ENCODE peak calls at places on chromosome 13, in ten cellular contexts. One of them, this sample, is unnamed.

GRCh38 chr13:43087960-43088580 is 64.7 kb downstream of the DNAJC15 start:
- DNase-seq in neural crest cell: no peak
- DNase-seq in type B pancreatic cell: no peak
- DNase-seq in upper lobe of right lung: no peak
- DNase-seq in AG09319: no peak
- DNase-seq in RWPE1: peak; percentile 14
- DNase-seq in cardiac muscle cell: peak; percentile 65
- DNase-seq in nephron progenitor cell: no peak
- DNase-seq in astrocyte of the spinal cord: peak; percentile 34
- DNase-seq in CD8-positive, alpha-beta T cell: no peak
- DNase-seq in this sample: no peak

GRCh38 chr13:91135949-91136348 is 211.5 kb upstream of the MIR17HG start:
- DNase-seq in neural crest cell: no peak
- DNase-seq in type B pancreatic cell: no peak
- DNase-seq in upper lobe of right lung: no peak
- DNase-seq in AG09319: no peak
- DNase-seq in RWPE1: no peak
- DNase-seq in cardiac muscle cell: no peak
- DNase-seq in nephron progenitor cell: peak; percentile 15
- DNase-seq in astrocyte of the spinal cord: no peak
- DNase-seq in CD8-positive, alpha-beta T cell: no peak
- DNase-seq in this sample: no peak

GRCh38 chr13:83221813-83222241 is 660.4 kb downstream of the SLITRK1 start:
- DNase-seq in neural crest cell: no peak
- DNase-seq in type B pancreatic cell: no peak
- DNase-seq in upper lobe of right lung: no peak
- DNase-seq in AG09319: peak; percentile 30
- DNase-seq in RWPE1: peak; percentile 36
- DNase-seq in cardiac muscle cell: peak; percentile 83
- DNase-seq in nephron progenitor cell: no peak
- DNase-seq in astrocyte of the spinal cord: peak; percentile 78
- DNase-seq in CD8-positive, alpha-beta T cell: no peak
- DNase-seq in this sample: no peak

GRCh38 chr13:24274452-24274971 is 34.9 kb upstream of the C1QTNF9 start:
- DNase-seq in neural crest cell: no peak
- DNase-seq in type B pancreatic cell: no peak
- DNase-seq in upper lobe of right lung: peak; percentile 71
- DNase-seq in AG09319: no peak
- DNase-seq in RWPE1: no peak
- DNase-seq in cardiac muscle cell: peak; percentile 43
- DNase-seq in nephron progenitor cell: no peak
- DNase-seq in astrocyte of the spinal cord: no peak
- DNase-seq in CD8-positive, alpha-beta T cell: peak; percentile 40
- DNase-seq in this sample: peak; percentile 89

GRCh38 chr13:99133848-99134247 is 66.8 kb upstream of the UBAC2 start:
- DNase-seq in neural crest cell: no peak
- DNase-seq in type B pancreatic cell: no peak
- DNase-seq in upper lobe of right lung: no peak
- DNase-seq in AG09319: no peak
- DNase-seq in RWPE1: no peak
- DNase-seq in cardiac muscle cell: no peak
- DNase-seq in nephron progenitor cell: no peak
- DNase-seq in astrocyte of the spinal cord: no peak
- DNase-seq in CD8-positive, alpha-beta T cell: no peak
- DNase-seq in this sample: no peak

GRCh38 chr13:60756306-60756705 is 359.3 kb downstream of the TDRD3 start:
- DNase-seq in neural crest cell: no peak
- DNase-seq in type B pancreatic cell: no peak
- DNase-seq in upper lobe of right lung: no peak
- DNase-seq in AG09319: no peak
- DNase-seq in RWPE1: no peak
- DNase-seq in cardiac muscle cell: peak; percentile 10
- DNase-seq in nephron progenitor cell: no peak
- DNase-seq in astrocyte of the spinal cord: peak; percentile 22
- DNase-seq in CD8-positive, alpha-beta T cell: no peak
- DNase-seq in this sample: no peak

GRCh38 chr13:94825507-94825906 is 113.2 kb upstream of the SOX21 start:
- DNase-seq in neural crest cell: peak; percentile 14
- DNase-seq in type B pancreatic cell: no peak
- DNase-seq in upper lobe of right lung: no peak
- DNase-seq in AG09319: no peak
- DNase-seq in RWPE1: no peak
- DNase-seq in cardiac muscle cell: peak; percentile 88
- DNase-seq in nephron progenitor cell: no peak
- DNase-seq in astrocyte of the spinal cord: peak; percentile 44
- DNase-seq in CD8-positive, alpha-beta T cell: no peak
- DNase-seq in this sample: no peak

GRCh38 chr13:48110930-48111721 is 16.2 kb upstream of the MED4 start:
- DNase-seq in neural crest cell: peak; percentile 13
- DNase-seq in type B pancreatic cell: no peak
- DNase-seq in upper lobe of right lung: no peak
- DNase-seq in AG09319: no peak
- DNase-seq in RWPE1: no peak
- DNase-seq in cardiac muscle cell: peak; percentile 86
- DNase-seq in nephron progenitor cell: no peak
- DNase-seq in astrocyte of the spinal cord: peak; percentile 35
- DNase-seq in CD8-positive, alpha-beta T cell: no peak
- DNase-seq in this sample: no peak

GRCh38 chr13:84609716-84610115 is 727.4 kb upstream of the SLITRK1 start:
- DNase-seq in neural crest cell: no peak
- DNase-seq in type B pancreatic cell: no peak
- DNase-seq in upper lobe of right lung: no peak
- DNase-seq in AG09319: no peak
- DNase-seq in RWPE1: peak; percentile 8
- DNase-seq in cardiac muscle cell: peak; percentile 7
- DNase-seq in nephron progenitor cell: no peak
- DNase-seq in astrocyte of the spinal cord: peak; percentile 67
- DNase-seq in CD8-positive, alpha-beta T cell: no peak
- DNase-seq in this sample: no peak

GRCh38 chr13:39232999-39233398 is 194.7 kb downstream of the NHLRC3 start:
- DNase-seq in neural crest cell: no peak
- DNase-seq in type B pancreatic cell: no peak
- DNase-seq in upper lobe of right lung: no peak
- DNase-seq in AG09319: no peak
- DNase-seq in RWPE1: no peak
- DNase-seq in cardiac muscle cell: no peak
- DNase-seq in nephron progenitor cell: no peak
- DNase-seq in astrocyte of the spinal cord: no peak
- DNase-seq in CD8-positive, alpha-beta T cell: no peak
- DNase-seq in this sample: no peak

GRCh38 chr13:98976941-98977340 is 923 bp downstream of the DOCK9 start:
- DNase-seq in neural crest cell: no peak
- DNase-seq in type B pancreatic cell: no peak
- DNase-seq in upper lobe of right lung: no peak
- DNase-seq in AG09319: no peak
- DNase-seq in RWPE1: no peak
- DNase-seq in cardiac muscle cell: peak; percentile 48
- DNase-seq in nephron progenitor cell: no peak
- DNase-seq in astrocyte of the spinal cord: peak; percentile 41
- DNase-seq in CD8-positive, alpha-beta T cell: no peak
- DNase-seq in this sample: no peak

GRCh38 chr13:112245959-112246358 is 130.2 kb upstream of the SPACA7 start:
- DNase-seq in neural crest cell: no peak
- DNase-seq in type B pancreatic cell: peak; percentile 62
- DNase-seq in upper lobe of right lung: peak; percentile 34
- DNase-seq in AG09319: no peak
- DNase-seq in RWPE1: no peak
- DNase-seq in cardiac muscle cell: no peak
- DNase-seq in nephron progenitor cell: no peak
- DNase-seq in astrocyte of the spinal cord: no peak
- DNase-seq in CD8-positive, alpha-beta T cell: no peak
- DNase-seq in this sample: peak; percentile 47

GRCh38 chr13:49213997-49214916 is 5.9 kb upstream of the MLNR start:
- DNase-seq in neural crest cell: no peak
- DNase-seq in type B pancreatic cell: no peak
- DNase-seq in upper lobe of right lung: no peak
- DNase-seq in AG09319: no peak
- DNase-seq in RWPE1: no peak
- DNase-seq in cardiac muscle cell: no peak
- DNase-seq in nephron progenitor cell: no peak
- DNase-seq in astrocyte of the spinal cord: peak; percentile 2
- DNase-seq in CD8-positive, alpha-beta T cell: no peak
- DNase-seq in this sample: no peak

GRCh38 chr13:49216334-49216733 is 3.8 kb upstream of the MLNR start:
- DNase-seq in neural crest cell: no peak
- DNase-seq in type B pancreatic cell: no peak
- DNase-seq in upper lobe of right lung: no peak
- DNase-seq in AG09319: no peak
- DNase-seq in RWPE1: no peak
- DNase-seq in cardiac muscle cell: no peak
- DNase-seq in nephron progenitor cell: no peak
- DNase-seq in astrocyte of the spinal cord: no peak
- DNase-seq in CD8-positive, alpha-beta T cell: no peak
- DNase-seq in this sample: no peak

GRCh38 chr13:49210669-49211068 is 9.5 kb upstream of the MLNR start:
- DNase-seq in neural crest cell: no peak
- DNase-seq in type B pancreatic cell: no peak
- DNase-seq in upper lobe of right lung: no peak
- DNase-seq in AG09319: no peak
- DNase-seq in RWPE1: no peak
- DNase-seq in cardiac muscle cell: no peak
- DNase-seq in nephron progenitor cell: no peak
- DNase-seq in astrocyte of the spinal cord: no peak
- DNase-seq in CD8-positive, alpha-beta T cell: no peak
- DNase-seq in this sample: no peak

GRCh38 chr13:49214917-49215376 is 5.2 kb upstream of the MLNR start:
- DNase-seq in neural crest cell: no peak
- DNase-seq in type B pancreatic cell: no peak
- DNase-seq in upper lobe of right lung: peak; percentile 71
- DNase-seq in AG09319: no peak
- DNase-seq in RWPE1: no peak
- DNase-seq in cardiac muscle cell: peak; percentile 44
- DNase-seq in nephron progenitor cell: no peak
- DNase-seq in astrocyte of the spinal cord: no peak
- DNase-seq in CD8-positive, alpha-beta T cell: peak; percentile 22
- DNase-seq in this sample: peak; percentile 90

GRCh38 chr13:49213539-49213938 is 6.6 kb upstream of the MLNR start:
- DNase-seq in neural crest cell: no peak
- DNase-seq in type B pancreatic cell: no peak
- DNase-seq in upper lobe of right lung: no peak
- DNase-seq in AG09319: no peak
- DNase-seq in RWPE1: no peak
- DNase-seq in cardiac muscle cell: no peak
- DNase-seq in nephron progenitor cell: no peak
- DNase-seq in astrocyte of the spinal cord: no peak
- DNase-seq in CD8-positive, alpha-beta T cell: no peak
- DNase-seq in this sample: no peak
- TF ChIP-seq CTCF in neural crest cell: no peak
- TF ChIP-seq CTCF in type B pancreatic cell: no peak
- TF ChIP-seq CTCF in upper lobe of right lung: no peak
- TF ChIP-seq CTCF in AG09319: no peak
- TF ChIP-seq CTCF in RWPE1: no peak
- TF ChIP-seq CTCF in cardiac muscle cell: no peak
- TF ChIP-seq CTCF in nephron progenitor cell: no peak
- TF ChIP-seq CTCF in astrocyte of the spinal cord: no peak
- TF ChIP-seq CTCF in CD8-positive, alpha-beta T cell: no peak
- TF ChIP-seq CTCF in this sample: no peak

GRCh38 chr13:110352735-110353134 is 45.7 kb downstream of the COL4A2 start:
- DNase-seq in neural crest cell: no peak
- DNase-seq in type B pancreatic cell: no peak
- DNase-seq in upper lobe of right lung: no peak
- DNase-seq in AG09319: no peak
- DNase-seq in RWPE1: no peak
- DNase-seq in cardiac muscle cell: no peak
- DNase-seq in nephron progenitor cell: peak; percentile 19
- DNase-seq in astrocyte of the spinal cord: no peak
- DNase-seq in CD8-positive, alpha-beta T cell: no peak
- DNase-seq in this sample: no peak
- TF ChIP-seq CTCF in neural crest cell: peak; percentile 14
- TF ChIP-seq CTCF in type B pancreatic cell: peak; percentile 33
- TF ChIP-seq CTCF in upper lobe of right lung: no peak
- TF ChIP-seq CTCF in AG09319: peak; percentile 5
- TF ChIP-seq CTCF in RWPE1: no peak
- TF ChIP-seq CTCF in cardiac muscle cell: peak; percentile 33
- TF ChIP-seq CTCF in nephron progenitor cell: peak; percentile 21
- TF ChIP-seq CTCF in astrocyte of the spinal cord: peak; percentile 45
- TF ChIP-seq CTCF in CD8-positive, alpha-beta T cell: no peak
- TF ChIP-seq CTCF in this sample: no peak

DNA sequence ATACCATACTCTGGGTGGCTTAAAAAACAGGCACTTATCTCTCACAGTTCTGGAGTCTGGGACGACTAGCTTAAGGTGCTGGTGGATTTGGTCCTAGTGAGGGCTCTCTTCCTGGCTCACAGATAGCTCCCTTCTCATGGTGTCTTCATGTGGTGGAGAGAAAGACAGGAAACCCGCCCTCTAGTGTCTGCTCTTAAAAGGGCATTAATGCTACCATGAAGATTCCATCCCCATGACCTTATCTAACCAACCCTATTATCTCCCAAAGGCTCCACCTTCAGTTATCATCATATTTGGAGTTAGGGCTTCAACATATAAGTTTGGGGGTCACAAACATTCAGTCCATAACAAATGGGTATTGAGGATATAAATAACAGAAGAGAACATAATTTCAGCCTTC is 139.4 kb downstream of the HS6ST3 start:
- DNase-seq in neural crest cell: no peak
- DNase-seq in type B pancreatic cell: no peak
- DNase-seq in upper lobe of right lung: no peak
- DNase-seq in AG09319: no peak
- DNase-seq in RWPE1: no peak
- DNase-seq in cardiac muscle cell: peak; percentile 15
- DNase-seq in nephron progenitor cell: no peak
- DNase-seq in astrocyte of the spinal cord: no peak
- DNase-seq in CD8-positive, alpha-beta T cell: no peak
- DNase-seq in this sample: no peak
- TF ChIP-seq CTCF in neural crest cell: peak; percentile 58
- TF ChIP-seq CTCF in type B pancreatic cell: peak; percentile 61
- TF ChIP-seq CTCF in upper lobe of right lung: peak; percentile 40
- TF ChIP-seq CTCF in AG09319: no peak
- TF ChIP-seq CTCF in RWPE1: no peak
- TF ChIP-seq CTCF in cardiac muscle cell: peak; percentile 20
- TF ChIP-seq CTCF in nephron progenitor cell: peak; percentile 34
- TF ChIP-seq CTCF in astrocyte of the spinal cord: peak; percentile 43
- TF ChIP-seq CTCF in CD8-positive, alpha-beta T cell: no peak
- TF ChIP-seq CTCF in this sample: no peak

GRCh38 chr13:31172001-31172400 is 10.3 kb upstream of the HSPH1 start:
- DNase-seq in neural crest cell: no peak
- DNase-seq in type B pancreatic cell: no peak
- DNase-seq in upper lobe of right lung: no peak
- DNase-seq in AG09319: no peak
- DNase-seq in RWPE1: peak; percentile 55
- DNase-seq in cardiac muscle cell: peak; percentile 84
- DNase-seq in nephron progenitor cell: no peak
- DNase-seq in astrocyte of the spinal cord: no peak
- DNase-seq in CD8-positive, alpha-beta T cell: no peak
- DNase-seq in this sample: no peak
- TF ChIP-seq CTCF in neural crest cell: no peak
- TF ChIP-seq CTCF in type B pancreatic cell: no peak
- TF ChIP-seq CTCF in upper lobe of right lung: no peak
- TF ChIP-seq CTCF in AG09319: no peak
- TF ChIP-seq CTCF in RWPE1: no peak
- TF ChIP-seq CTCF in cardiac muscle cell: no peak
- TF ChIP-seq CTCF in nephron progenitor cell: no peak
- TF ChIP-seq CTCF in astrocyte of the spinal cord: no peak
- TF ChIP-seq CTCF in CD8-positive, alpha-beta T cell: no peak
- TF ChIP-seq CTCF in this sample: no peak

This sample was measured in spleen.